ENCODE peak calls at places on chromosomes 16 and 17, in six cellular contexts. S, P, C, O, U and J are unnamed samples. For H3K4me1, the result is how much of the 10 kb centered on the place peaks cover.

GRCh38 chr17:49952912-49953497 is 16.0 kb upstream of the DLX4 start:
- DNase-seq in S (peak), P (no peak), C (no peak), O (no peak), U (no peak), J (no peak)

GRCh38 chr16:11390573-11391495 is 45.6 kb downstream of the RMI2 start:
- DNase-seq in S (no peak), P (no peak), C (no peak), O (no peak), U (no peak), J (no peak)

GRCh38 chr17:72244494-72244893 is 123.7 kb downstream of the SOX9 start:
- DNase-seq in S (no peak), P (no peak), C (no peak), O (no peak), U (no peak), J (no peak)

GRCh38 chr16:27967169-27967568 is 96.3 kb downstream of the GSG1L start:
- DNase-seq in S (no peak), P (no peak), C (no peak), O (no peak), U (no peak), J (no peak)

GRCh38 chr16:89134269-89134668 is 37.3 kb upstream of the CDH15 start:
- DNase-seq in S (no peak), P (no peak), C (no peak), O (no peak), U (no peak), J (no peak)

GRCh38 chr16:180921-181667 is 835 bp downstream of the HBQ1 start:
- DNase-seq in S (peak), P (peak), C (peak), O (peak), U (peak), J (peak)

GRCh38 chr17:77145209-77145608 is 4.4 kb downstream of the SEC14L1 start:
- DNase-seq in S (no peak), P (no peak), C (peak), O (no peak), U (no peak), J (no peak)

GRCh38 chr17:48593840-48594411 is 347 bp upstream of the HOXB5 start:
- DNase-seq in S (peak), P (peak), C (no peak), O (peak), U (peak), J (no peak)

GRCh38 chr17:22512506-22512905 is 820.2 kb downstream of the KCNJ18 start:
- DNase-seq in S (no peak), P (no peak), C (no peak), O (no peak), U (no peak), J (no peak)

GRCh38 chr17:66044083-66044482 is 147.8 kb downstream of the CEP112 start:
- DNase-seq in S (no peak), P (no peak), C (no peak), O (no peak), U (no peak), J (no peak)

GRCh38 chr17:42121066-42121769 is at the start of gene KAT2A:
- DNase-seq in S (peak), P (peak), C (no peak), O (peak), U (peak), J (peak)

GRCh38 chr16:77409311-77409710 is 25.5 kb downstream of the ADAMTS18 start:
- DNase-seq in S (no peak), P (no peak), C (no peak), O (no peak), U (no peak), J (no peak)

GRCh38 chr17:82098939-82099765 is 1.1 kb upstream of the FASN start:
- DNase-seq in S (no peak), P (no peak), C (no peak), O (no peak), U (no peak), J (no peak)
- H3K4me1 ChIP-seq in S (half or more), P (half or more), C (under half), O (under half), U (under half), J (under half)

GRCh38 chr16:71734511-71734910 is 10.0 kb upstream of the PHLPP2 start:
- DNase-seq in S (peak), P (no peak), C (no peak), O (no peak), U (no peak), J (no peak)
- TF ChIP-seq ZNF274 in S (no peak), P (no peak), C (no peak), O (no peak), U (no peak), J (no peak)

GRCh38 chr17:39636927-39637736 is at the start of gene STARD3:
- DNase-seq in S (peak), P (peak), C (no peak), O (no peak), U (peak), J (peak)

GRCh38 chr17:39638317-39638716 is 1.4 kb downstream of the STARD3 start:
- DNase-seq in S (no peak), P (no peak), C (no peak), O (no peak), U (no peak), J (no peak)

GRCh38 chr17:39635614-39636176 is 1.2 kb upstream of the STARD3 start:
- DNase-seq in S (no peak), P (peak), C (no peak), O (no peak), U (no peak), J (no peak)

GRCh38 chr17:39634384-39634871 is 2.5 kb upstream of the STARD3 start:
- DNase-seq in S (no peak), P (peak), C (no peak), O (no peak), U (no peak), J (no peak)

GRCh38 chr17:39636587-39636926 is 387 bp upstream of the STARD3 start:
- DNase-seq in S (no peak), P (peak), C (no peak), O (no peak), U (no peak), J (no peak)
- H3K4me1 ChIP-seq in S (half or more), P (half or more), C (under half), O (under half), U (under half), J (under half)

GRCh38 chr17:80034977-80035686 is 540 bp downstream of the TBC1D16 start:
- DNase-seq in S (no peak), P (no peak), C (no peak), O (no peak), U (no peak), J (no peak)

GRCh38 chr17:80035687-80035936 is at the start of gene TBC1D16:
- DNase-seq in S (no peak), P (no peak), C (no peak), O (no peak), U (no peak), J (no peak)

GRCh38 chr17:80035937-80036714 is at the start of gene CCDC40:
- DNase-seq in S (peak), P (peak), C (no peak), O (no peak), U (no peak), J (peak)

GRCh38 chr17:80034654-80034976 is 1.1 kb downstream of the TBC1D16 start:
- DNase-seq in S (no peak), P (no peak), C (no peak), O (no peak), U (no peak), J (no peak)

DNA sequence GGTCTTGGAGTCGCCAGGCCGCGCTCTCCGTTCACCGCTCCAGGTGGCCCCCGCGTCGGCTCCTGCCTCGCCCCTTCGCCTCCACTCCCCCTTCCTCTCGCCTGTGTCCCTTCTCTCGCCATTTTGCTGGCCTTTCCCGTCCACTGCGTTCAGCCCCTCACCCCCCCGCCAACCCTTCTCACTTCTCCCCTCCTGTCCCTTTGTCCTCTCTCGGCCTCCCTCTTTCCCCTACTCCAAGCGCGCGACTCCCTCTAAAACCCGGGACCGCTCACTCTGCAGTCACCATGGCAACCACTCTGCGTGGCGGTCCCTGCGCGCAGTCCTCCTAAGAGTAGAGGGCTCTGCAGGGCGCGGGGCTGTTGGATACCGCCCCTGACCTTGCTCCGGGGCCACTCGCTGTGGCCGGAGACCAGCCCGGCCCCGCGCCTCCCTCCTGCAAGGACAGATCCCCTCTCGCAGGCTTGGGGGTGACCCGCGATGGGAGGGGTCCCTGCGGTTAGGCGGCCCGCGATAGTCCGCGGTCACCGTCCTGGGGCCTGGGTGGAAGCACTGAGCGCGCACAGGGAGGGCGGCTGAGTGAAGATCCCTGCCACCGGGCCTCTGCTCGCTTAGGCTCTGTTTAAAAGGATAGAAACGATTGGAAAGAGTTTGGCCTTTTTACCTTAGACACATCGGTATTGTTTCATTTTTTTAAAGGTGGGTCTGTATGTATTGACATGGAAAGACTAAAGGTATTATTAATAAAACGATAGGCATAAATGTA is 454 bp downstream of the CCDC40 start:
- DNase-seq in S (peak), P (no peak), C (no peak), O (no peak), U (peak), J (no peak)
- TF ChIP-seq ZNF274 in S (no peak), P (no peak), C (no peak), O (no peak), U (no peak), J (no peak)

GRCh38 chr17:44788139-44788538 is 29.4 kb downstream of the ADAM11 start:
- DNase-seq in S (no peak), P (no peak), C (no peak), O (no peak), U (no peak), J (no peak)
- H3K4me1 ChIP-seq in S (under half), P (under half), C (under half), O (under half), U (under half), J (under half)